ENCODE peak calls at places on chromosomes 7 and 10, in four cellular contexts. One of them, this sample, is unnamed.
A peak's percentile ranks its signal among the peaks of the same experiment; 100 is the strongest.

GRCh38 chr10:21184216-21184615 is 287.1 kb upstream of the NEBL start:
- DNase-seq in BJ: no peak
- DNase-seq in GM12865: no peak
- DNase-seq in sigmoid colon: no peak
- DNase-seq in this sample: peak; percentile 91

GRCh38 chr7:31763548-31763947 is 76.5 kb downstream of the PPP1R17 start:
- DNase-seq in BJ: no peak
- DNase-seq in GM12865: no peak
- DNase-seq in sigmoid colon: no peak
- DNase-seq in this sample: no peak

GRCh38 chr10:14062528-14063260 is 268.0 kb downstream of the FRMD4A start:
- DNase-seq in BJ: no peak
- DNase-seq in GM12865: no peak
- DNase-seq in sigmoid colon: no peak
- DNase-seq in this sample: no peak

GRCh38 chr10:66291133-66291532 is 634.7 kb upstream of the LRRTM3 start:
- DNase-seq in BJ: no peak
- DNase-seq in GM12865: no peak
- DNase-seq in sigmoid colon: no peak
- DNase-seq in this sample: no peak

GRCh38 chr7:30674876-30675275 is 7.4 kb downstream of the CRHR2 start:
- DNase-seq in BJ: no peak
- DNase-seq in GM12865: no peak
- DNase-seq in sigmoid colon: no peak
- DNase-seq in this sample: no peak

GRCh38 chr7:107185716-107186115 is 16.9 kb downstream of the HBP1 start:
- DNase-seq in BJ: no peak
- DNase-seq in GM12865: no peak
- DNase-seq in sigmoid colon: no peak
- DNase-seq in this sample: no peak

GRCh38 chr10:87862644-87863101 is 660 bp downstream of the KLLN start:
- DNase-seq in BJ: no peak
- DNase-seq in GM12865: no peak
- DNase-seq in sigmoid colon: no peak
- DNase-seq in this sample: no peak

GRCh38 chr10:43108951-43109350 is 29.3 kb upstream of the CSGALNACT2 start:
- DNase-seq in BJ: no peak
- DNase-seq in GM12865: no peak
- DNase-seq in sigmoid colon: no peak
- DNase-seq in this sample: no peak

GRCh38 chr7:23332881-23333612 is 33.9 kb downstream of the MALSU1 start:
- DNase-seq in BJ: peak; percentile 8
- DNase-seq in GM12865: no peak
- DNase-seq in sigmoid colon: no peak
- DNase-seq in this sample: no peak

GRCh38 chr10:6753644-6754043 is 173.6 kb upstream of the PRKCQ start:
- DNase-seq in BJ: no peak
- DNase-seq in GM12865: no peak
- DNase-seq in sigmoid colon: no peak
- DNase-seq in this sample: no peak

GRCh38 chr7:128154519-128154918 is 86.6 kb upstream of the LEP start:
- DNase-seq in BJ: no peak
- DNase-seq in GM12865: no peak
- DNase-seq in sigmoid colon: no peak
- DNase-seq in this sample: no peak

GRCh38 chr7:26493737-26494423 is 202.2 kb downstream of the SNX10 start:
- DNase-seq in BJ: no peak
- DNase-seq in GM12865: no peak
- DNase-seq in sigmoid colon: no peak
- DNase-seq in this sample: no peak

GRCh38 chr10:31601136-31601535 is 282.1 kb downstream of the ZEB1 start:
- DNase-seq in BJ: no peak
- DNase-seq in GM12865: no peak
- DNase-seq in sigmoid colon: no peak
- DNase-seq in this sample: no peak

GRCh38 chr10:21194510-21194993 is 297.4 kb upstream of the NEBL start:
- DNase-seq in BJ: no peak
- DNase-seq in GM12865: peak; percentile 8
- DNase-seq in sigmoid colon: no peak
- DNase-seq in this sample: peak; percentile 64

GRCh38 chr7:27229448-27229847 is 13.2 kb upstream of the EVX1 start:
- DNase-seq in BJ: no peak
- DNase-seq in GM12865: no peak
- DNase-seq in sigmoid colon: no peak
- DNase-seq in this sample: no peak

GRCh38 chr10:83677795-83678194 is 461.5 kb upstream of the GHITM start:
- DNase-seq in BJ: peak; percentile 12
- DNase-seq in GM12865: peak; percentile 73
- DNase-seq in sigmoid colon: peak; percentile 72
- DNase-seq in this sample: no peak

GRCh38 chr10:5894458-5894857 is 4.4 kb downstream of the FBH1 start:
- DNase-seq in BJ: no peak
- DNase-seq in GM12865: no peak
- DNase-seq in sigmoid colon: no peak
- DNase-seq in this sample: no peak

GRCh38 chr7:149733554-149734513 is 39.6 kb downstream of the ZNF467 start:
- DNase-seq in BJ: no peak
- DNase-seq in GM12865: no peak
- DNase-seq in sigmoid colon: peak; percentile 55
- DNase-seq in this sample: no peak

GRCh38 chr7:101235050-101235449 is 2.6 kb downstream of the CLDN15 start:
- DNase-seq in BJ: no peak
- DNase-seq in GM12865: no peak
- DNase-seq in sigmoid colon: no peak
- DNase-seq in this sample: no peak

GRCh38 chr7:101234636-101235035 is 3.0 kb downstream of the CLDN15 start:
- DNase-seq in BJ: no peak
- DNase-seq in GM12865: no peak
- DNase-seq in sigmoid colon: no peak
- DNase-seq in this sample: no peak

GRCh38 chr7:101231644-101232043 is 6.0 kb downstream of the CLDN15 start:
- DNase-seq in BJ: no peak
- DNase-seq in GM12865: no peak
- DNase-seq in sigmoid colon: no peak
- DNase-seq in this sample: no peak

GRCh38 chr7:101233907-101234547 is 3.6 kb downstream of the CLDN15 start:
- DNase-seq in BJ: no peak
- DNase-seq in GM12865: no peak
- DNase-seq in sigmoid colon: no peak
- DNase-seq in this sample: no peak

DNA sequence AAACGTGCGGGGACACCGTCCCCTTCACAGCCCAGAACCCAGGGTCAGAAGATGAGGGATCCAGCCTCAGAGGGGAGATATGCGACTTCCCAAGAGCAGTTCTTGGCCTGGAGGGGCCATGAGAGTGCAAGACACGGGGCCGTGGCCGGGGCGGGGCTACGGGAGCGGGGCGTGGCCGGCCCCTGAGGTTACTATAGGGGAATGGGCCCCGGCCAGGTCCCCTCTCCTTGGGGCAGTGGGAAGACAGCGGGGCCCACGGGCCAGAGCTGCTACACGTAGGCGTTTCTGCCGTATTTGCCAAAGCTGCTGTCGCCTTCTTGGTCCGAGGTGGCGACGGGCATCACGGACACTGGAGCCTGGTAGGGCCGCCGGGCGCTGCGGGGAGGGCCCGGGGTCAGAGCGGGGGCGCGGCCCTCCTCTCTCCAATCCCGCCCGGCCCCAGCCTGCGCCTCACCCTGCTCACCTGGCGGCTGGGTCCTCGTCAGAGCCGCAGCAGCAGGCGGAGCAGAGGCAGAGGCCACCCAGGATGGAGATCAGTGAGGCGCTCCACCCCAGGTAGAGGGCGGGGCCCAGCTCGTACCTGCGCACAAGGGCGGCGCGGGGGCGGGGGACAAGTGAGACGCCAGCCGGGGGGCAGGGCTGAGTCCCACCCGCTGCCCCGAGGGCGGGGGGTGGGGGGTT is 5.3 kb downstream of the CLDN15 start:
- DNase-seq in BJ: no peak
- DNase-seq in GM12865: no peak
- DNase-seq in sigmoid colon: no peak
- DNase-seq in this sample: no peak
- H3K4me3 ChIP-seq in BJ: peak overlapping the region; percentile 16
- H3K4me3 ChIP-seq in GM12865: no peak overlapping the region
- H3K4me3 ChIP-seq in sigmoid colon: no peak overlapping the region
- H3K4me3 ChIP-seq in this sample: peak overlapping the region; percentile 9

GRCh38 chr10:71361581-71361980 is 35.1 kb upstream of the CDH23 start:
- DNase-seq in BJ: no peak
- DNase-seq in GM12865: no peak
- DNase-seq in sigmoid colon: no peak
- DNase-seq in this sample: no peak

GRCh38 chr10:71359364-71360046 is 37.2 kb upstream of the CDH23 start:
- DNase-seq in BJ: no peak
- DNase-seq in GM12865: peak; percentile 26
- DNase-seq in sigmoid colon: no peak
- DNase-seq in this sample: no peak

GRCh38 chr10:71355886-71356285 is 36.8 kb downstream of the SLC29A3 start:
- DNase-seq in BJ: no peak
- DNase-seq in GM12865: no peak
- DNase-seq in sigmoid colon: no peak
- DNase-seq in this sample: no peak

GRCh38 chr10:71357792-71358265 is 38.8 kb downstream of the SLC29A3 start:
- DNase-seq in BJ: no peak
- DNase-seq in GM12865: no peak
- DNase-seq in sigmoid colon: no peak
- DNase-seq in this sample: no peak

DNA sequence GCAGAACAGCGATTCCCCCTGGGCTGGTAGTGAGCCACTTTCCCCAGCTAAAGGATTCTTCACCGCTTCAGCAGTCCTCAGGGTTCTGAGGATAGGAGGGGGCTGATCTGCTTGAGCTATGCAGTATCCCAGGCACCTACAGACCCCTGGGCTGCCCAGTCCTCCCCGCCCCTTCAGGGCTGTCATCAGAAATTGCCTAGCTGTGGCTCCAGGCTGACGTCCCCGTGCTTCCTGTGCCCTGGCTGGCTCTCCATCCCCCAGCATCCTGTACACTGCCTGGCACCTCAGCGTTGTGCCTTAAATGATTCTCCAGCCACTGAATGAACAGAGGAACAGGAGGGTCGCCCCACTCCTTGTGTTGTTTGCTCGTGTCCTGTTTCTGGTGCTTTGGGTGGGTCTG is 38.4 kb upstream of the CDH23 start:
- DNase-seq in BJ: no peak
- DNase-seq in GM12865: no peak
- DNase-seq in sigmoid colon: no peak
- DNase-seq in this sample: no peak
- H3K4me3 ChIP-seq in BJ: no peak overlapping the region
- H3K4me3 ChIP-seq in GM12865: no peak overlapping the region
- H3K4me3 ChIP-seq in sigmoid colon: no peak overlapping the region
- H3K4me3 ChIP-seq in this sample: no peak overlapping the region

GRCh38 chr7:8442814-8443304 is 9.4 kb downstream of the NXPH1 start:
- DNase-seq in BJ: no peak
- DNase-seq in GM12865: peak; percentile 54
- DNase-seq in sigmoid colon: no peak
- DNase-seq in this sample: no peak
- H3K4me3 ChIP-seq in BJ: no peak overlapping the region
- H3K4me3 ChIP-seq in GM12865: no peak overlapping the region
- H3K4me3 ChIP-seq in sigmoid colon: no peak overlapping the region
- H3K4me3 ChIP-seq in this sample: no peak overlapping the region

GRCh38 chr10:124639206-124639605 is 105.0 kb downstream of the FAM53B start:
- DNase-seq in BJ: no peak
- DNase-seq in GM12865: no peak
- DNase-seq in sigmoid colon: no peak
- DNase-seq in this sample: no peak
- H3K4me3 ChIP-seq in BJ: no peak overlapping the region
- H3K4me3 ChIP-seq in GM12865: no peak overlapping the region
- H3K4me3 ChIP-seq in sigmoid colon: no peak overlapping the region
- H3K4me3 ChIP-seq in this sample: no peak overlapping the region

DNA sequence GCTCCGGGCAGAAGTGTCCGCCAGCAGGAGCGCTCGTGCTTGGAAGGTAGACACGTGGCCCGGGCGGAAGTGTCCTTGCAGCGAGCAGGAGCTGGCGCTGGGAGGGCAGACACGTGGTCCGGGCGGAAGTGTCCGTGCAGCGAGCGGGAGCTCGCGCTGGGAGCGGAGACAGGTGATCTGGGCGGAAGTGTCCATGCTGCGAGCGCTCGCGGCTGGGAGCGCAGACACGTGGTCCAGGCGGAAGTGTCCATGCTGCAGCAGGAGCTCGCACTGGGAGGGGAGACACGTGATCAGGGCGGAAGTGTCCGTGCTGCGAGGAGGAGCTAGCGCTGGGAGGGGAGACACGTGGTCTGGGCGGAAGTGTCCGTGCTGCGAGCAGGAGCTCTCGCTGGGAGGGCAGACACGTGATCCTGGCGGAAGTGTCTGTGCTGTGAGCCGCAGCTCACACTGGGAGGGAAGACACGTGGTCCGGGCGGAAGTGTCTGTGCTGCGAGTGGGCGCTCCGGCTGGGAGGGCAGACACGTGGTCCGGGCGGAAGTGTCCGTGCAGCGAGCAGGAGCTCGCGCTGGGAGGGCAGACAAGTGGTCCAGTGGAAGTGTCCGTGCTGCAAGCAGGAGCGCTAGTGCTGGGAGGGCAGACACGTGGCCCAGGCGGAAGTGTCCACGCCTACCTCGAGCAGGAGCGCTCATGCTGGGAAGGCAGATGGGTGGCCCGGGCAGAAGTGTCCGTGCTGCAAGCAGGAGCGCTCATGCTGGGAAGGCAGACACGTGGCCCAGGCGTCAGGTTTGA is 41.1 kb upstream of the PRKAR1B start:
- DNase-seq in BJ: no peak
- DNase-seq in GM12865: no peak
- DNase-seq in sigmoid colon: no peak
- DNase-seq in this sample: no peak
- H3K4me3 ChIP-seq in BJ: no peak overlapping the region
- H3K4me3 ChIP-seq in GM12865: no peak overlapping the region
- H3K4me3 ChIP-seq in sigmoid colon: no peak overlapping the region
- H3K4me3 ChIP-seq in this sample: no peak overlapping the region

GRCh38 chr7:95592570-95592969 is 3.7 kb downstream of the PDK4 start:
- DNase-seq in BJ: no peak
- DNase-seq in GM12865: no peak
- DNase-seq in sigmoid colon: no peak
- DNase-seq in this sample: no peak

GRCh38 chr7:95593343-95593742 is 3.0 kb downstream of the PDK4 start:
- DNase-seq in BJ: no peak
- DNase-seq in GM12865: no peak
- DNase-seq in sigmoid colon: no peak
- DNase-seq in this sample: no peak

GRCh38 chr7:95589031-95589430 is 7.3 kb downstream of the PDK4 start:
- DNase-seq in BJ: no peak
- DNase-seq in GM12865: no peak
- DNase-seq in sigmoid colon: no peak
- DNase-seq in this sample: no peak

GRCh38 chr7:95589766-95590165 is 6.5 kb downstream of the PDK4 start:
- DNase-seq in BJ: no peak
- DNase-seq in GM12865: no peak
- DNase-seq in sigmoid colon: no peak
- DNase-seq in this sample: no peak

GRCh38 chr7:95590387-95591248 is 5.7 kb downstream of the PDK4 start:
- DNase-seq in BJ: no peak
- DNase-seq in GM12865: no peak
- DNase-seq in sigmoid colon: no peak
- DNase-seq in this sample: no peak
- H3K4me3 ChIP-seq in BJ: no peak overlapping the region
- H3K4me3 ChIP-seq in GM12865: no peak overlapping the region
- H3K4me3 ChIP-seq in sigmoid colon: peak overlapping the region; percentile 93
- H3K4me3 ChIP-seq in this sample: no peak overlapping the region

This sample was measured in skeletal muscle cell.